ENCODE peak calls at places on chromosomes 4 and X, in nine cellular contexts. One of them, this sample, is unnamed.
A peak's percentile ranks its signal among the peaks of the same experiment; 100 is the strongest.

GRCh38 chr4:145307120-145307519 is 126.7 kb upstream of the OTUD4 start:
- DNase-seq in H1: no peak
- DNase-seq in sigmoid colon: no peak
- DNase-seq in heart right ventricle: no peak
- DNase-seq in SK-N-SH: no peak
- DNase-seq in H9: no peak
- DNase-seq in GM13976: no peak
- DNase-seq in prostate gland: no peak
- DNase-seq in WTC11: no peak
- DNase-seq in this sample: no peak

GRCh38 chr4:112348488-112349158 is 51.5 kb downstream of the ALPK1 start:
- DNase-seq in H1: no peak
- DNase-seq in sigmoid colon: no peak
- DNase-seq in heart right ventricle: peak; percentile 69
- DNase-seq in SK-N-SH: peak; percentile 57
- DNase-seq in H9: peak; percentile 85
- DNase-seq in GM13976: no peak
- DNase-seq in prostate gland: peak; percentile 69
- DNase-seq in WTC11: peak; percentile 61
- DNase-seq in this sample: no peak

GRCh38 chr4:7964890-7965662 is 25.4 kb upstream of the AFAP1 start:
- DNase-seq in H1: no peak
- DNase-seq in sigmoid colon: peak; percentile 83
- DNase-seq in heart right ventricle: peak; percentile 41
- DNase-seq in SK-N-SH: no peak
- DNase-seq in H9: peak; percentile 64
- DNase-seq in GM13976: no peak
- DNase-seq in prostate gland: peak; percentile 68
- DNase-seq in WTC11: no peak
- DNase-seq in this sample: no peak

GRCh38 chrX:26160301-26160700 is at the start of gene MAGEB6B:
- DNase-seq in H1: no peak
- DNase-seq in sigmoid colon: no peak
- DNase-seq in heart right ventricle: no peak
- DNase-seq in SK-N-SH: no peak
- DNase-seq in H9: no peak
- DNase-seq in GM13976: no peak
- DNase-seq in prostate gland: no peak
- DNase-seq in WTC11: no peak
- DNase-seq in this sample: no peak

GRCh38 chrX:10296581-10296980 is 139.8 kb downstream of the CLCN4 start:
- DNase-seq in H1: no peak
- DNase-seq in sigmoid colon: no peak
- DNase-seq in heart right ventricle: no peak
- DNase-seq in SK-N-SH: no peak
- DNase-seq in H9: no peak
- DNase-seq in GM13976: no peak
- DNase-seq in prostate gland: no peak
- DNase-seq in WTC11: no peak
- DNase-seq in this sample: no peak

GRCh38 chr4:156538210-156538609 is 433.4 kb downstream of the PDGFC start:
- DNase-seq in H1: no peak
- DNase-seq in sigmoid colon: no peak
- DNase-seq in heart right ventricle: no peak
- DNase-seq in SK-N-SH: no peak
- DNase-seq in H9: no peak
- DNase-seq in GM13976: no peak
- DNase-seq in prostate gland: no peak
- DNase-seq in WTC11: no peak
- DNase-seq in this sample: no peak

GRCh38 chr4:3010577-3010976 is 47.2 kb downstream of the GRK4 start:
- DNase-seq in H1: no peak
- DNase-seq in sigmoid colon: no peak
- DNase-seq in heart right ventricle: no peak
- DNase-seq in SK-N-SH: no peak
- DNase-seq in H9: no peak
- DNase-seq in GM13976: no peak
- DNase-seq in prostate gland: no peak
- DNase-seq in WTC11: no peak
- DNase-seq in this sample: no peak

GRCh38 chrX:10755477-10756334 is 135.3 kb upstream of the MID1 start:
- DNase-seq in H1: peak; percentile 36
- DNase-seq in sigmoid colon: no peak
- DNase-seq in heart right ventricle: no peak
- DNase-seq in SK-N-SH: no peak
- DNase-seq in H9: peak; percentile 68
- DNase-seq in GM13976: no peak
- DNase-seq in prostate gland: peak; percentile 5
- DNase-seq in WTC11: peak; percentile 31
- DNase-seq in this sample: no peak

GRCh38 chrX:41596586-41596985 is 92.2 kb upstream of the GPR34 start:
- DNase-seq in H1: no peak
- DNase-seq in sigmoid colon: no peak
- DNase-seq in heart right ventricle: no peak
- DNase-seq in SK-N-SH: no peak
- DNase-seq in H9: no peak
- DNase-seq in GM13976: peak; percentile 30
- DNase-seq in prostate gland: no peak
- DNase-seq in WTC11: no peak
- DNase-seq in this sample: peak; percentile 35

GRCh38 chr4:169439244-169439643 is 168.5 kb upstream of the SH3RF1 start:
- DNase-seq in H1: no peak
- DNase-seq in sigmoid colon: no peak
- DNase-seq in heart right ventricle: no peak
- DNase-seq in SK-N-SH: no peak
- DNase-seq in H9: no peak
- DNase-seq in GM13976: peak; percentile 2
- DNase-seq in prostate gland: no peak
- DNase-seq in WTC11: no peak
- DNase-seq in this sample: peak; percentile 6

GRCh38 chr4:43132010-43132582 is 239.6 kb downstream of the GRXCR1 start:
- DNase-seq in H1: no peak
- DNase-seq in sigmoid colon: no peak
- DNase-seq in heart right ventricle: peak; percentile 24
- DNase-seq in SK-N-SH: peak; percentile 34
- DNase-seq in H9: peak; percentile 55
- DNase-seq in GM13976: peak; percentile 32
- DNase-seq in prostate gland: peak; percentile 19
- DNase-seq in WTC11: peak; percentile 75
- DNase-seq in this sample: peak; percentile 43

GRCh38 chr4:112296949-112297483 is at the start of gene ALPK1:
- DNase-seq in H1: no peak
- DNase-seq in sigmoid colon: no peak
- DNase-seq in heart right ventricle: no peak
- DNase-seq in SK-N-SH: peak; percentile 12
- DNase-seq in H9: no peak
- DNase-seq in GM13976: no peak
- DNase-seq in prostate gland: peak; percentile 51
- DNase-seq in WTC11: no peak
- DNase-seq in this sample: no peak

GRCh38 chr4:13657016-13657415 is 29.5 kb upstream of the BOD1L1 start:
- DNase-seq in H1: no peak
- DNase-seq in sigmoid colon: no peak
- DNase-seq in heart right ventricle: no peak
- DNase-seq in SK-N-SH: no peak
- DNase-seq in H9: no peak
- DNase-seq in GM13976: no peak
- DNase-seq in prostate gland: no peak
- DNase-seq in WTC11: no peak
- DNase-seq in this sample: no peak

GRCh38 chrX:121122332-121122731 is 74.9 kb downstream of the GLUD2 start:
- DNase-seq in H1: no peak
- DNase-seq in sigmoid colon: no peak
- DNase-seq in heart right ventricle: no peak
- DNase-seq in SK-N-SH: no peak
- DNase-seq in H9: no peak
- DNase-seq in GM13976: no peak
- DNase-seq in prostate gland: no peak
- DNase-seq in WTC11: no peak
- DNase-seq in this sample: no peak

GRCh38 chr4:184424993-184425758 is 49.2 kb downstream of the IRF2 start:
- DNase-seq in H1: no peak
- DNase-seq in sigmoid colon: peak; percentile 80
- DNase-seq in heart right ventricle: peak; percentile 59
- DNase-seq in SK-N-SH: no peak
- DNase-seq in H9: no peak
- DNase-seq in GM13976: no peak
- DNase-seq in prostate gland: peak; percentile 56
- DNase-seq in WTC11: no peak
- DNase-seq in this sample: no peak

GRCh38 chr4:40395908-40396806 is 61.0 kb downstream of the CHRNA9 start:
- DNase-seq in H1: no peak
- DNase-seq in sigmoid colon: peak; percentile 72
- DNase-seq in heart right ventricle: peak; percentile 42
- DNase-seq in SK-N-SH: no peak
- DNase-seq in H9: no peak
- DNase-seq in GM13976: no peak
- DNase-seq in prostate gland: peak; percentile 93
- DNase-seq in WTC11: no peak
- DNase-seq in this sample: no peak

GRCh38 chr4:27861381-27861787 is 1000.7 kb downstream of the STIM2 start:
- DNase-seq in H1: peak; percentile 25
- DNase-seq in sigmoid colon: no peak
- DNase-seq in heart right ventricle: no peak
- DNase-seq in SK-N-SH: peak; percentile 0
- DNase-seq in H9: peak; percentile 68
- DNase-seq in GM13976: no peak
- DNase-seq in prostate gland: peak; percentile 17
- DNase-seq in WTC11: peak; percentile 50
- DNase-seq in this sample: no peak

GRCh38 chr4:130395871-130396270 is 1299.9 kb downstream of the C4orf33 start:
- DNase-seq in H1: no peak
- DNase-seq in sigmoid colon: no peak
- DNase-seq in heart right ventricle: no peak
- DNase-seq in SK-N-SH: no peak
- DNase-seq in H9: no peak
- DNase-seq in GM13976: no peak
- DNase-seq in prostate gland: no peak
- DNase-seq in WTC11: no peak
- DNase-seq in this sample: no peak

GRCh38 chrX:116272328-116272727 is 101.8 kb downstream of the AGTR2 start:
- DNase-seq in H1: no peak
- DNase-seq in sigmoid colon: no peak
- DNase-seq in heart right ventricle: no peak
- DNase-seq in SK-N-SH: no peak
- DNase-seq in H9: no peak
- DNase-seq in GM13976: no peak
- DNase-seq in prostate gland: no peak
- DNase-seq in WTC11: no peak
- DNase-seq in this sample: no peak

GRCh38 chrX:3743821-3744439 is 30.5 kb upstream of the PRKX start:
- DNase-seq in H1: no peak
- DNase-seq in sigmoid colon: no peak
- DNase-seq in heart right ventricle: no peak
- DNase-seq in SK-N-SH: no peak
- DNase-seq in H9: no peak
- DNase-seq in GM13976: no peak
- DNase-seq in prostate gland: no peak
- DNase-seq in WTC11: no peak
- DNase-seq in this sample: no peak

GRCh38 chrX:13000311-13000811 is 25.5 kb downstream of the TMSB4X start:
- DNase-seq in H1: no peak
- DNase-seq in sigmoid colon: no peak
- DNase-seq in heart right ventricle: no peak
- DNase-seq in SK-N-SH: no peak
- DNase-seq in H9: no peak
- DNase-seq in GM13976: no peak
- DNase-seq in prostate gland: peak; percentile 10
- DNase-seq in WTC11: no peak
- DNase-seq in this sample: no peak

GRCh38 chr4:109985993-109986640 is 73.4 kb downstream of the EGF start:
- DNase-seq in H1: no peak
- DNase-seq in sigmoid colon: no peak
- DNase-seq in heart right ventricle: no peak
- DNase-seq in SK-N-SH: no peak
- DNase-seq in H9: no peak
- DNase-seq in GM13976: no peak
- DNase-seq in prostate gland: no peak
- DNase-seq in WTC11: no peak
- DNase-seq in this sample: no peak

GRCh38 chrX:139890991-139891700 is 41.7 kb downstream of the ATP11C start:
- DNase-seq in H1: no peak
- DNase-seq in sigmoid colon: no peak
- DNase-seq in heart right ventricle: no peak
- DNase-seq in SK-N-SH: no peak
- DNase-seq in H9: no peak
- DNase-seq in GM13976: no peak
- DNase-seq in prostate gland: no peak
- DNase-seq in WTC11: no peak
- DNase-seq in this sample: no peak

GRCh38 chrX:29090811-29091210 is 503.6 kb downstream of the IL1RAPL1 start:
- DNase-seq in H1: no peak
- DNase-seq in sigmoid colon: no peak
- DNase-seq in heart right ventricle: no peak
- DNase-seq in SK-N-SH: no peak
- DNase-seq in H9: no peak
- DNase-seq in GM13976: no peak
- DNase-seq in prostate gland: no peak
- DNase-seq in WTC11: no peak
- DNase-seq in this sample: no peak
- TF ChIP-seq CTCF in H1: no peak
- TF ChIP-seq CTCF in sigmoid colon: peak; percentile 26
- TF ChIP-seq CTCF in heart right ventricle: peak; percentile 8
- TF ChIP-seq CTCF in SK-N-SH: peak; percentile 49
- TF ChIP-seq CTCF in H9: peak; percentile 78
- TF ChIP-seq CTCF in GM13976: peak; percentile 2
- TF ChIP-seq CTCF in prostate gland: no peak
- TF ChIP-seq CTCF in WTC11: no peak
- TF ChIP-seq CTCF in this sample: no peak

GRCh38 chrX:47751670-47752069 is 85.0 kb upstream of the ZNF81 start:
- DNase-seq in H1: no peak
- DNase-seq in sigmoid colon: no peak
- DNase-seq in heart right ventricle: peak; percentile 16
- DNase-seq in SK-N-SH: no peak
- DNase-seq in H9: peak; percentile 57
- DNase-seq in GM13976: peak; percentile 18
- DNase-seq in prostate gland: no peak
- DNase-seq in WTC11: peak; percentile 66
- DNase-seq in this sample: no peak
- TF ChIP-seq CTCF in H1: peak; percentile 78
- TF ChIP-seq CTCF in sigmoid colon: no peak
- TF ChIP-seq CTCF in heart right ventricle: no peak
- TF ChIP-seq CTCF in SK-N-SH: peak; percentile 38
- TF ChIP-seq CTCF in H9: peak; percentile 68
- TF ChIP-seq CTCF in GM13976: peak; percentile 48
- TF ChIP-seq CTCF in prostate gland: no peak
- TF ChIP-seq CTCF in WTC11: no peak
- TF ChIP-seq CTCF in this sample: peak; percentile 40

GRCh38 chr4:87053802-87054767 is 119.3 kb downstream of the AFF1 start:
- DNase-seq in H1: no peak
- DNase-seq in sigmoid colon: no peak
- DNase-seq in heart right ventricle: no peak
- DNase-seq in SK-N-SH: no peak
- DNase-seq in H9: no peak
- DNase-seq in GM13976: no peak
- DNase-seq in prostate gland: no peak
- DNase-seq in WTC11: no peak
- DNase-seq in this sample: no peak
- TF ChIP-seq CTCF in H1: no peak
- TF ChIP-seq CTCF in sigmoid colon: no peak
- TF ChIP-seq CTCF in heart right ventricle: no peak
- TF ChIP-seq CTCF in SK-N-SH: no peak
- TF ChIP-seq CTCF in H9: peak; percentile 20
- TF ChIP-seq CTCF in GM13976: no peak
- TF ChIP-seq CTCF in prostate gland: no peak
- TF ChIP-seq CTCF in WTC11: no peak
- TF ChIP-seq CTCF in this sample: no peak

GRCh38 chrX:47093248-47093647 is 15.0 kb downstream of the RGN start:
- DNase-seq in H1: no peak
- DNase-seq in sigmoid colon: no peak
- DNase-seq in heart right ventricle: no peak
- DNase-seq in SK-N-SH: peak; percentile 26
- DNase-seq in H9: no peak
- DNase-seq in GM13976: peak; percentile 25
- DNase-seq in prostate gland: no peak
- DNase-seq in WTC11: no peak
- DNase-seq in this sample: no peak
- TF ChIP-seq CTCF in H1: no peak
- TF ChIP-seq CTCF in sigmoid colon: peak; percentile 29
- TF ChIP-seq CTCF in heart right ventricle: no peak
- TF ChIP-seq CTCF in SK-N-SH: peak; percentile 74
- TF ChIP-seq CTCF in H9: peak; percentile 62
- TF ChIP-seq CTCF in GM13976: no peak
- TF ChIP-seq CTCF in prostate gland: peak; percentile 54
- TF ChIP-seq CTCF in WTC11: no peak
- TF ChIP-seq CTCF in this sample: peak; percentile 22